ENCODE peak calls at places on chromosomes 5 and 9, in ten cellular contexts. One of them, this sample, is unnamed.

GRCh38 chr5:151382576-151382975 is 35.2 kb upstream of the SLC36A2 start:
- DNase-seq in CD4-positive, alpha-beta T cell: no peak
- DNase-seq in NCI-H526: no peak
- DNase-seq in fibroblast of pulmonary artery: no peak
- DNase-seq in bronchial epithelial cell: peak; percentile 25
- DNase-seq in HT1080: no peak
- DNase-seq in H7: no peak
- DNase-seq in stimulated activated CD8-positive, alpha-beta memory T cell treated with anti-CD3 and anti-CD28 coated beads, Interleukin-4, amount 100 ng/mL, for 1 hour: no peak
- DNase-seq in pons: no peak
- DNase-seq in AG04449: no peak
- DNase-seq in this sample: no peak

GRCh38 chr5:6377582-6378127 is 692 bp downstream of the MED10 start:
- DNase-seq in CD4-positive, alpha-beta T cell: no peak
- DNase-seq in stimulated activated CD8-positive, alpha-beta memory T cell treated with anti-CD3 and anti-CD28 coated beads, Interleukin-4, amount 100 ng/mL, for 1 hour: no peak
- DNase-seq in H7: no peak
- DNase-seq in NCI-H526: peak; percentile 36
- DNase-seq in pons: no peak
- DNase-seq in AG04449: no peak
- DNase-seq in fibroblast of pulmonary artery: no peak
- DNase-seq in bronchial epithelial cell: no peak
- DNase-seq in HT1080: no peak
- DNase-seq in this sample: no peak

GRCh38 chr9:2992427-2992826 is 148.5 kb upstream of the PUM3 start:
- DNase-seq in bronchial epithelial cell: no peak
- DNase-seq in CD4-positive, alpha-beta T cell: no peak
- DNase-seq in stimulated activated CD8-positive, alpha-beta memory T cell treated with anti-CD3 and anti-CD28 coated beads, Interleukin-4, amount 100 ng/mL, for 1 hour: no peak
- DNase-seq in H7: no peak
- DNase-seq in fibroblast of pulmonary artery: no peak
- DNase-seq in AG04449: no peak
- DNase-seq in HT1080: no peak
- DNase-seq in pons: no peak
- DNase-seq in NCI-H526: no peak
- DNase-seq in this sample: no peak

GRCh38 chr5:55600536-55601208 is 65.9 kb upstream of the PLPP1 start:
- DNase-seq in stimulated activated CD8-positive, alpha-beta memory T cell treated with anti-CD3 and anti-CD28 coated beads, Interleukin-4, amount 100 ng/mL, for 1 hour: no peak
- DNase-seq in bronchial epithelial cell: no peak
- DNase-seq in fibroblast of pulmonary artery: peak; percentile 85
- DNase-seq in CD4-positive, alpha-beta T cell: no peak
- DNase-seq in pons: peak; percentile 72
- DNase-seq in AG04449: no peak
- DNase-seq in NCI-H526: no peak
- DNase-seq in HT1080: no peak
- DNase-seq in H7: no peak
- DNase-seq in this sample: no peak

GRCh38 chr5:73284196-73284795 is 111.3 kb downstream of the TMEM174 start:
- DNase-seq in pons: no peak
- DNase-seq in bronchial epithelial cell: no peak
- DNase-seq in H7: no peak
- DNase-seq in CD4-positive, alpha-beta T cell: no peak
- DNase-seq in AG04449: no peak
- DNase-seq in stimulated activated CD8-positive, alpha-beta memory T cell treated with anti-CD3 and anti-CD28 coated beads, Interleukin-4, amount 100 ng/mL, for 1 hour: no peak
- DNase-seq in HT1080: no peak
- DNase-seq in fibroblast of pulmonary artery: no peak
- DNase-seq in NCI-H526: no peak
- DNase-seq in this sample: no peak

GRCh38 chr9:89701221-89701798 is 96.5 kb downstream of the GADD45G start:
- DNase-seq in fibroblast of pulmonary artery: no peak
- DNase-seq in bronchial epithelial cell: no peak
- DNase-seq in pons: peak; percentile 17
- DNase-seq in AG04449: no peak
- DNase-seq in CD4-positive, alpha-beta T cell: peak; percentile 33
- DNase-seq in NCI-H526: no peak
- DNase-seq in HT1080: no peak
- DNase-seq in H7: peak; percentile 68
- DNase-seq in stimulated activated CD8-positive, alpha-beta memory T cell treated with anti-CD3 and anti-CD28 coated beads, Interleukin-4, amount 100 ng/mL, for 1 hour: peak; percentile 9
- DNase-seq in this sample: peak; percentile 51

GRCh38 chr5:170552486-170553122 is 48.8 kb downstream of the KCNIP1 start:
- DNase-seq in stimulated activated CD8-positive, alpha-beta memory T cell treated with anti-CD3 and anti-CD28 coated beads, Interleukin-4, amount 100 ng/mL, for 1 hour: no peak
- DNase-seq in bronchial epithelial cell: no peak
- DNase-seq in NCI-H526: no peak
- DNase-seq in AG04449: peak; percentile 58
- DNase-seq in CD4-positive, alpha-beta T cell: no peak
- DNase-seq in H7: peak; percentile 63
- DNase-seq in pons: peak; percentile 71
- DNase-seq in HT1080: peak; percentile 74
- DNase-seq in fibroblast of pulmonary artery: peak; percentile 88
- DNase-seq in this sample: no peak

GRCh38 chr5:15500326-15500958 is 462 bp downstream of the FBXL7 start:
- DNase-seq in NCI-H526: no peak
- DNase-seq in stimulated activated CD8-positive, alpha-beta memory T cell treated with anti-CD3 and anti-CD28 coated beads, Interleukin-4, amount 100 ng/mL, for 1 hour: no peak
- DNase-seq in fibroblast of pulmonary artery: peak; percentile 48
- DNase-seq in HT1080: peak; percentile 27
- DNase-seq in H7: peak; percentile 75
- DNase-seq in bronchial epithelial cell: peak; percentile 7
- DNase-seq in pons: no peak
- DNase-seq in AG04449: no peak
- DNase-seq in CD4-positive, alpha-beta T cell: no peak
- DNase-seq in this sample: no peak

GRCh38 chr5:58462154-58462553 is 2.3 kb upstream of the PLK2 start:
- DNase-seq in HT1080: no peak
- DNase-seq in AG04449: no peak
- DNase-seq in pons: peak; percentile 44
- DNase-seq in stimulated activated CD8-positive, alpha-beta memory T cell treated with anti-CD3 and anti-CD28 coated beads, Interleukin-4, amount 100 ng/mL, for 1 hour: no peak
- DNase-seq in H7: peak; percentile 3
- DNase-seq in CD4-positive, alpha-beta T cell: no peak
- DNase-seq in bronchial epithelial cell: peak; percentile 83
- DNase-seq in NCI-H526: no peak
- DNase-seq in fibroblast of pulmonary artery: peak; percentile 48
- DNase-seq in this sample: no peak

GRCh38 chr5:150513375-150514309 is 5.7 kb downstream of the NDST1 start:
- DNase-seq in bronchial epithelial cell: no peak
- DNase-seq in HT1080: peak; percentile 68
- DNase-seq in stimulated activated CD8-positive, alpha-beta memory T cell treated with anti-CD3 and anti-CD28 coated beads, Interleukin-4, amount 100 ng/mL, for 1 hour: no peak
- DNase-seq in NCI-H526: no peak
- DNase-seq in fibroblast of pulmonary artery: no peak
- DNase-seq in AG04449: no peak
- DNase-seq in pons: no peak
- DNase-seq in CD4-positive, alpha-beta T cell: no peak
- DNase-seq in H7: no peak
- DNase-seq in this sample: no peak